ENCODE peak calls at places on chromosomes 7 and 10, in four cellular contexts. S is brain microvascular endothelial cell, D is fibroblast of lung, Z is cardiac muscle cell. E is an unnamed sample.

GRCh38 chr10:20391629-20392028 is 505.5 kb downstream of the NEBL start:
- DNase-seq in S (no peak), D (no peak), Z (no peak), E (no peak)

GRCh38 chr10:62779487-62780248 is 24.9 kb upstream of the ADO start:
- DNase-seq in S (peak), D (peak), Z (peak), E (peak)

GRCh38 chr7:108292541-108292940 is 162.4 kb upstream of the LAMB4 start:
- DNase-seq in S (no peak), D (peak), Z (peak), E (no peak)

GRCh38 chr7:71482284-71482683 is 350.3 kb downstream of the GALNT17 start:
- DNase-seq in S (no peak), D (no peak), Z (no peak), E (no peak)

GRCh38 chr10:132103116-132103910 is 37.6 kb downstream of the JAKMIP3 start:
- DNase-seq in S (no peak), D (no peak), Z (no peak), E (no peak)

GRCh38 chr10:33001908-33002492 is 44.0 kb upstream of the ITGB1 start:
- DNase-seq in S (no peak), D (no peak), Z (no peak), E (peak)

GRCh38 chr10:106625761-106626160 is 538.7 kb downstream of the SORCS1 start:
- DNase-seq in S (no peak), D (no peak), Z (no peak), E (no peak)

GRCh38 chr10:95896066-95896850 is 11.5 kb upstream of the CC2D2B start:
- DNase-seq in S (no peak), D (no peak), Z (no peak), E (peak)

GRCh38 chr10:18378766-18379165 is 238.5 kb downstream of the CACNB2 start:
- DNase-seq in S (no peak), D (no peak), Z (no peak), E (no peak)

GRCh38 chr7:55439627-55440026 is 74.5 kb downstream of the LANCL2 start:
- DNase-seq in S (no peak), D (peak), Z (no peak), E (peak)

GRCh38 chr10:1273372-1274097 is 217.3 kb downstream of the WDR37 start:
- DNase-seq in S (no peak), D (no peak), Z (no peak), E (no peak)
- TF ChIP-seq CTCF in S (no peak), D (no peak), Z (no peak), E (no peak)

GRCh38 chr7:30147223-30147622 is 12.4 kb downstream of the MTURN start:
- DNase-seq in S (no peak), D (no peak), Z (no peak), E (no peak)
- H3K4me3 ChIP-seq in S (no peak), D (no peak), Z (no peak), E (no peak)

DNA sequence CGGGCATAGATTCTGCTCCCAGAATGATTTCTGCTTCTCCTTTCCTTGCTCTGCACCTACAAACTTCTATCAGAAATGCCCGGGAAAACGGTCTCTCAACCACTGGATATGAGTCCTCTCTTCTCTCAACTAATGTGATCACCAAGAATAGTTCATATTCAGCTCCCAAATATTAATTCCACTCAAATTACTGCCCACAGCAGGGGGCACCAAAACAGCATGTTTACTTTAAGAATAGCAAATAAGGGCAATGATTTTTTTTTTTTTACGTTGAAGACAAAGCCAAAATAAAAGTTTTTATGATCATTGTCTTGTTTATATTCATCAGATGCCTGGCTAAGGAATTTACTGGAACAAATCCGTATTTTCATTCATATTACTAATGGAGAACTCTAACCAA is 94.9 kb upstream of the PRSS1 start:
- DNase-seq in S (no peak), D (no peak), Z (no peak), E (no peak)
- TF ChIP-seq CTCF in S (no peak), D (peak), Z (peak), E (no peak)

GRCh38 chr7:158479680-158480025 is 108.0 kb downstream of the PTPRN2 start:
- DNase-seq in S (no peak), D (no peak), Z (no peak), E (no peak)

GRCh38 chr7:158486919-158487318 is 100.7 kb downstream of the PTPRN2 start:
- DNase-seq in S (no peak), D (no peak), Z (no peak), E (no peak)

GRCh38 chr7:158479021-158479679 is 108.5 kb downstream of the PTPRN2 start:
- DNase-seq in S (no peak), D (no peak), Z (no peak), E (no peak)

GRCh38 chr7:158484801-158485531 is 102.7 kb downstream of the PTPRN2 start:
- DNase-seq in S (no peak), D (no peak), Z (no peak), E (no peak)

GRCh38 chr7:158482460-158482859 is 105.2 kb downstream of the PTPRN2 start:
- DNase-seq in S (no peak), D (no peak), Z (no peak), E (no peak)
- H3K4me3 ChIP-seq in S (no peak), D (no peak), Z (no peak), E (no peak)

GRCh38 chr7:117157121-117157870 is 165.6 kb downstream of the WNT2 start:
- DNase-seq in S (peak), D (peak), Z (peak), E (peak)
- TF ChIP-seq CTCF in S (peak), D (peak), Z (peak), E (no peak)

DNA sequence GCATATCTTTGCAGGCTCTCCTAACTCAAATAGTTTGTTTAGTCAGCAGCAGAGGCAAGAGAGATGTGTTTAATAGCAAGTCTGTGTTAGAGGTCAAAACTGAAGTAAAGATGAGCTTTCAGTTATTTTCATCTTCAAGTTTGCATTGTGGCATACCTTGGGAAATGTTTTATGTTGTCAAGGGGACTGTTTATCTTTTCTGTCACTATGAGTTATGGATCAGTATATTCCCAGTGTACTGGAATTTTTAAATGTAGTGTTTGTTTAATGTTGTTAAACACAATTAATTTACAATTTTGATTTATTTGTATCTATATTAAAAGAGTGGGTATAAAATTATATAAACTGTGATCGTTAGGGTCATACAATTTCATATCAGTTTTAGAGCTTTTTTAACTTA is 169.7 kb upstream of the PPP1R3A start:
- DNase-seq in S (no peak), D (no peak), Z (no peak), E (no peak)
- H3K4me3 ChIP-seq in S (no peak), D (no peak), Z (no peak), E (no peak)

GRCh38 chr7:66657798-66658197 is 29.1 kb downstream of the KCTD7 start:
- DNase-seq in S (no peak), D (no peak), Z (no peak), E (no peak)

GRCh38 chr7:66654275-66655112 is 25.8 kb downstream of the KCTD7 start:
- DNase-seq in S (peak), D (peak), Z (peak), E (peak)
- TF ChIP-seq CTCF in S (no peak), D (no peak), Z (no peak), E (no peak)

GRCh38 chr7:138564365-138564764 is 104.3 kb downstream of the TRIM24 start:
- DNase-seq in S (peak), D (peak), Z (no peak), E (peak)

GRCh38 chr7:138565071-138565450 is 105.0 kb downstream of the TRIM24 start:
- DNase-seq in S (no peak), D (no peak), Z (no peak), E (no peak)

GRCh38 chr7:138563808-138564207 is 103.7 kb downstream of the TRIM24 start:
- DNase-seq in S (no peak), D (no peak), Z (no peak), E (no peak)

GRCh38 chr7:138568655-138569054 is 108.6 kb downstream of the TRIM24 start:
- DNase-seq in S (no peak), D (no peak), Z (no peak), E (no peak)

DNA sequence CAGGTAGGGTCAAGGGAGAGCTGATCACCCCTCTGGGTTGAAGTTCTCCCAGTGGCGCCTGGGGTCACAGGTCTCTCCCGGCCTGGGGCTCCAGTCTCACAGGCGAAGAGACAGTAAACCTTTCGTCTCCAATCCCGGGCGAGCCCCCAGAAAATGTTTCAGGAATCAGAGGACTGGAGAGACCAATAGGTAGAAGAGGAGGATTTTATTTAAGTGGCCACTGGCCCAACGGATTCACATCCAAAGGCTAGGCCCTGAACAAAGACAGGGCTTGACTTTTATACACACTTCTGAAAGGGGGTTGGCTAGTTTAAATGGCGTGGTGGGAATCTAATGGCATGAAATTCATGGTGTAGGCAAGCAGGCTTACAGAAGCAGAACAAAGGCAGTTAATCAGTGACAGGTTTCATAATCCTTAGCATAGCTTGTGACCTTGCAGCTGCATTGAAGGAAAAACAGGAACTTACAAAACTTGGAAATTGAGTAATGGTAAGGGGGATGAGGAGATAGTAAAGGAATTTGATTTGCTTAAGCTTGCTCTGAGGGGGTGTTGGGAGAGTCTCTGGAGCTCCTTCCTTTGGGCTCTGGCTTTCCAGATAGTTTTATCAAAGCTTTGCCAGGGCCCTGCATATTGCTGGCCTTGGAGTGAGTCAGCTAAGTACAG is 105.5 kb downstream of the TRIM24 start:
- DNase-seq in S (peak), D (peak), Z (peak), E (peak)
- H3K4me3 ChIP-seq in S (no peak), D (no peak), Z (no peak), E (no peak)

DNA sequence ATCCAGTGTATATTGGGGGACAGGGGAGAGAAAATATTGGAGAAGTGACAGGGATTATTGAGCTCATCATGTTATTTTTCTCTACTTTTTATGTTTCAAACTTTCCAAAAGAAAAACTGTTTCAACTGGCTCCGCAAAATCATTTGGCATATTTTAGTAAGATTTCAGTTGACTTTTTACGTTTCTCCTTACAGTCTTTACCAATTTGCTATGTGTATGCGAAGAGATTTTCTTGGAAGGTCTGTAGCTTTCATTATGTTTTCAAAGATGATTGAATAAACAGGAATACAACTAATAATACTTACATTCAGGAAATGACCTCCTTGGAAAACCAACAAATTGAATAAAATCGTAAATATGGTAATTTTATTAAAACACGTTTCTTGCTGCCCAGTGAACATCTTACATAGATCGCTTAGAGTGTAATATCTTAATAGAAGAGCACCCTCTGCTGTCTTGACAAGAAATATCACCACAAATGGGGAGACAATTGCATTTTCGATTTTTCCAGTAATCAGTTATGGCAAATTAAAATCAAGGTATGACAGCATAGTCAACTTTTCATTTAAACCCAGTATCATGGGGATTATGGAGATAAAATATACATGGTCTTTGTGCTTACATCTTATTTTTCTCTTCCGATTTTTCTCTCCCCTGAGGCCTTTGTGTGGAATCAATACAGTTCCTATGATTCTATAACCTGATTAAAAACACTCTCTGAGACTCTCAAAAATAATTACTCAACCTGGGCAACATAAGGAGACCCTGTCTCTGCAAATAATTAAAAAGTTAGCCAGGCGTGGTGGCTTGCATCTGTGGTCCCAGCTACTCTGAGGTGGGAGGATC is 43.1 kb downstream of the MBL2 start:
- DNase-seq in S (no peak), D (peak), Z (peak), E (peak)
- TF ChIP-seq CTCF in S (peak), D (peak), Z (peak), E (peak)

E was measured in epithelial cell of esophagus.